ENCODE peak calls at places on chromosomes 12 and 14, in ten cellular contexts. H, W, D, O, I, N, R, B, L and K are unnamed samples.

GRCh38 chr14:22996823-22997301 is 13.1 kb downstream of the C14orf93 start:
- DNase-seq in H (no peak), N (no peak), R (no peak), O (no peak), I (no peak), L (no peak), W (no peak), B (no peak), D (peak), K (no peak)

GRCh38 chr14:92633274-92633616 is 115.2 kb downstream of the LGMN start:
- DNase-seq in D (no peak), R (no peak), B (no peak), H (no peak), O (no peak), N (no peak), I (no peak), L (no peak), W (no peak), K (no peak)

GRCh38 chr14:32865827-32866376 is 72.8 kb upstream of the NPAS3 start:
- DNase-seq in I (no peak), O (no peak), H (no peak), B (no peak), N (no peak), R (peak), W (no peak), D (no peak), L (no peak), K (no peak)

GRCh38 chr12:99130808-99131538 is 485.9 kb downstream of the APAF1 start:
- DNase-seq in W (no peak), N (no peak), I (no peak), D (no peak), L (no peak), O (no peak), R (no peak), H (peak), B (peak), K (no peak)

GRCh38 chr12:43728117-43728516 is 30.5 kb downstream of the PUS7L start:
- DNase-seq in L (no peak), I (no peak), B (peak), H (no peak), R (no peak), N (no peak), W (no peak), D (no peak), O (no peak), K (no peak)

GRCh38 chr12:91588874-91589454 is 406.3 kb upstream of the DCN start:
- DNase-seq in L (no peak), B (no peak), D (no peak), R (no peak), N (no peak), O (no peak), I (no peak), W (no peak), H (no peak), K (no peak)

GRCh38 chr14:100076133-100076532 is 10.9 kb downstream of the EVL start:
- DNase-seq in N (peak), O (peak), L (peak), W (no peak), D (no peak), R (peak), B (peak), I (peak), H (no peak), K (peak)

GRCh38 chr12:68595246-68595645 is 15.5 kb upstream of the RAP1B start:
- DNase-seq in D (no peak), B (no peak), I (no peak), L (no peak), R (no peak), N (no peak), O (no peak), W (no peak), H (no peak), K (no peak)

GRCh38 chr14:20093442-20093841 is 17.1 kb upstream of the OR4K17 start:
- DNase-seq in B (no peak), R (no peak), O (no peak), D (no peak), W (no peak), N (no peak), L (no peak), H (no peak), I (no peak), K (no peak)

GRCh38 chr14:32491413-32492016 is 162.4 kb downstream of the AKAP6 start:
- DNase-seq in I (no peak), N (no peak), W (no peak), O (no peak), R (no peak), D (no peak), B (no peak), L (no peak), H (no peak), K (no peak)

GRCh38 chr12:121536929-121537813 is 43.7 kb downstream of the KDM2B start:
- DNase-seq in L (peak), N (peak), I (peak), B (peak), H (peak), O (peak), D (peak), R (peak), W (peak), K (peak)

GRCh38 chr12:11895421-11896064 is 175.2 kb upstream of the BCL2L14 start:
- DNase-seq in N (no peak), W (no peak), I (no peak), B (no peak), D (no peak), L (no peak), H (no peak), O (peak), R (no peak), K (no peak)

GRCh38 chr12:11896530-11896929 is 174.2 kb upstream of the BCL2L14 start:
- DNase-seq in L (no peak), I (no peak), B (no peak), H (no peak), W (no peak), O (no peak), R (no peak), D (peak), N (no peak), K (no peak)

GRCh38 chr12:11894890-11895289 is 175.8 kb upstream of the BCL2L14 start:
- DNase-seq in L (no peak), O (peak), D (no peak), I (no peak), N (no peak), R (no peak), H (no peak), B (no peak), W (no peak), K (peak)

GRCh38 chr12:11893998-11894397 is 176.7 kb upstream of the BCL2L14 start:
- DNase-seq in D (no peak), R (no peak), O (no peak), W (no peak), H (no peak), B (no peak), L (no peak), N (no peak), I (no peak), K (no peak)

GRCh38 chr12:11897923-11898322 is 172.8 kb upstream of the BCL2L14 start:
- DNase-seq in N (no peak), W (no peak), L (no peak), O (no peak), I (no peak), B (no peak), H (no peak), R (no peak), D (no peak), K (no peak)
- H3K9ac ChIP-seq in N (no peak), W (no peak), L (no peak), O (no peak), I (no peak), B (no peak), H (no peak), R (no peak), D (no peak), K (no peak)

GRCh38 chr14:30270200-30271161 is 288.5 kb upstream of the G2E3 start:
- DNase-seq in L (peak), N (peak), W (peak), R (peak), D (peak), H (peak), B (peak), O (peak), I (peak), K (peak)
- H3K9ac ChIP-seq in L (no peak), N (peak), W (no peak), R (no peak), D (no peak), H (no peak), B (peak), O (no peak), I (peak), K (no peak)

GRCh38 chr12:109697877-109698468 is 15.7 kb upstream of the FAM222A start:
- DNase-seq in I (no peak), B (no peak), O (peak), W (no peak), H (no peak), N (peak), D (no peak), R (no peak), L (no peak), K (peak)
- H3K9ac ChIP-seq in I (no peak), B (no peak), O (no peak), W (no peak), H (no peak), N (no peak), D (no peak), R (no peak), L (no peak), K (no peak)

GRCh38 chr14:105358943-105359342 is 39.4 kb upstream of the TEX22 start:
- DNase-seq in N (no peak), O (no peak), H (no peak), I (no peak), L (no peak), W (no peak), B (no peak), D (no peak), R (no peak), K (no peak)

GRCh38 chr14:105355850-105356604 is 41.5 kb downstream of the PACS2 start:
- DNase-seq in N (no peak), I (no peak), D (no peak), B (no peak), R (no peak), O (no peak), L (no peak), H (no peak), W (no peak), K (no peak)

GRCh38 chr14:105356927-105357326 is 41.4 kb upstream of the TEX22 start:
- DNase-seq in R (no peak), W (no peak), B (no peak), H (no peak), O (peak), D (no peak), N (no peak), L (no peak), I (no peak), K (peak)

GRCh38 chr14:105358140-105358846 is 40.0 kb upstream of the TEX22 start:
- DNase-seq in N (no peak), D (no peak), O (no peak), B (no peak), H (no peak), L (no peak), I (no peak), R (no peak), W (no peak), K (no peak)

GRCh38 chr14:105357626-105358025 is 40.7 kb upstream of the TEX22 start:
- DNase-seq in L (no peak), W (no peak), O (no peak), N (no peak), I (no peak), D (no peak), R (no peak), H (no peak), B (no peak), K (no peak)
- H3K9ac ChIP-seq in L (no peak), W (no peak), O (no peak), N (no peak), I (no peak), D (no peak), R (no peak), H (no peak), B (no peak), K (no peak)

GRCh38 chr12:59084758-59085383 is 164.6 kb upstream of the LRIG3 start:
- DNase-seq in L (no peak), N (peak), I (peak), H (peak), R (no peak), B (peak), O (peak), D (peak), W (no peak), K (peak)
- H3K9ac ChIP-seq in L (no peak), N (no peak), I (peak), H (no peak), R (no peak), B (peak), O (peak), D (no peak), W (no peak), K (no peak)

DNA sequence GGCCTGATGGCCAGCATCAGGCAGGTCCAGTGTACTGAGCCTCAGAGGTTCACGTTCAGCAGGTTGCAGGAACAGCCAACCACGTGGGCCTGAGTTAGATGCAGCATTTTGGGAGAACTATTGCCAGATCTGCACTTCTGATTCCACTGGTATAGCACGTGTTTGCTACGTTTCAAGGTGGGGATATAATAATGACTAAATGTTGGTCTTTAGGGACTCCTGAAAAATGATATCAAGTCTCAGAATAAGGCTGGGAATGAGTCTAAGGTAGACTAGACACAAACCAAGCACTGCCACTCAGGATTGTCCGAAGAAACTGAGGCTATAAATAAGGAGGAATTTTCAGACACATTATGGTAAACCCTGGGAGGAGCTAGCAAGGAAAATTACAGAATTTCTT is 98.1 kb downstream of the ESR2 start:
- DNase-seq in I (no peak), L (no peak), R (peak), D (no peak), H (no peak), B (no peak), W (no peak), O (no peak), N (no peak), K (no peak)
- H3K9ac ChIP-seq in I (no peak), L (no peak), R (peak), D (no peak), H (no peak), B (no peak), W (no peak), O (no peak), N (no peak), K (no peak)

GRCh38 chr12:49261726-49262125 is 3.2 kb upstream of the TUBA1C start:
- DNase-seq in L (no peak), D (no peak), R (no peak), B (peak), H (peak), W (no peak), O (no peak), N (no peak), I (peak), K (no peak)
- H3K9ac ChIP-seq in L (no peak), D (no peak), R (no peak), B (peak), H (no peak), W (no peak), O (no peak), N (no peak), I (no peak), K (no peak)